ENCODE peak calls at places on chromosome 11, in eight cellular contexts. C, W, Q, T, J, B, E and D are unnamed samples.

GRCh38 chr11:28228196-28228595 is 120.0 kb downstream of the METTL15 start:
- DNase-seq in C (peak), W (no peak), Q (no peak), T (no peak), J (no peak), B (no peak), E (peak), D (peak)

GRCh38 chr11:71370020-71370747 is 78.0 kb downstream of the DHCR7 start:
- DNase-seq in C (no peak), W (no peak), Q (no peak), T (no peak), J (no peak), B (no peak), E (no peak), D (no peak)

GRCh38 chr11:93986716-93987115 is 34.4 kb upstream of the HEPHL1 start:
- DNase-seq in C (no peak), W (no peak), Q (no peak), T (no peak), J (peak), B (no peak), E (peak), D (peak)

GRCh38 chr11:72773696-72774095 is 20.2 kb downstream of the STARD10 start:
- DNase-seq in C (no peak), W (no peak), Q (no peak), T (no peak), J (no peak), B (no peak), E (no peak), D (no peak)

GRCh38 chr11:16902182-16902581 is 112.0 kb downstream of the PLEKHA7 start:
- DNase-seq in C (no peak), W (no peak), Q (no peak), T (no peak), J (no peak), B (no peak), E (no peak), D (peak)

GRCh38 chr11:91624021-91624420 is 600.6 kb upstream of the FAT3 start:
- DNase-seq in C (no peak), W (no peak), Q (no peak), T (no peak), J (no peak), B (no peak), E (no peak), D (no peak)

GRCh38 chr11:77779935-77780334 is 40.6 kb downstream of the RSF1 start:
- DNase-seq in C (no peak), W (no peak), Q (no peak), T (no peak), J (no peak), B (no peak), E (peak), D (peak)

GRCh38 chr11:2097998-2098690 is 41.0 kb downstream of the IGF2 start:
- DNase-seq in C (no peak), W (no peak), Q (peak), T (no peak), J (peak), B (no peak), E (no peak), D (no peak)

GRCh38 chr11:110298298-110298765 is 1.9 kb upstream of the RDX start:
- DNase-seq in C (no peak), W (no peak), Q (no peak), T (no peak), J (no peak), B (no peak), E (no peak), D (no peak)

GRCh38 chr11:130872961-130873360 is 43.3 kb downstream of the SNX19 start:
- DNase-seq in C (no peak), W (no peak), Q (no peak), T (peak), J (no peak), B (no peak), E (peak), D (peak)

GRCh38 chr11:2510626-2511402 is 66.0 kb downstream of the KCNQ1 start:
- DNase-seq in C (no peak), W (no peak), Q (peak), T (no peak), J (peak), B (peak), E (peak), D (no peak)

GRCh38 chr11:94638902-94639373 is 71.8 kb downstream of the PIWIL4 start:
- DNase-seq in C (peak), W (no peak), Q (no peak), T (peak), J (no peak), B (no peak), E (peak), D (no peak)

GRCh38 chr11:8389034-8389996 is 125.6 kb upstream of the LMO1 start:
- DNase-seq in C (no peak), W (no peak), Q (no peak), T (no peak), J (no peak), B (no peak), E (peak), D (peak)

GRCh38 chr11:16603245-16603644 is 135.2 kb upstream of the C11orf58 start:
- DNase-seq in C (no peak), W (no peak), Q (no peak), T (no peak), J (no peak), B (no peak), E (no peak), D (no peak)

GRCh38 chr11:27028653-27029052 is 12.0 kb upstream of the BBOX1 start:
- DNase-seq in C (no peak), W (no peak), Q (no peak), T (no peak), J (no peak), B (no peak), E (peak), D (peak)

GRCh38 chr11:66651011-66651410 is 12.5 kb downstream of the RBM4 start:
- DNase-seq in C (no peak), W (no peak), Q (no peak), T (no peak), J (no peak), B (no peak), E (no peak), D (peak)

GRCh38 chr11:72569966-72570892 is 104.0 kb downstream of the PDE2A start:
- DNase-seq in C (peak), W (no peak), Q (no peak), T (no peak), J (no peak), B (no peak), E (peak), D (peak)

GRCh38 chr11:61079416-61080150 is 22.7 kb upstream of the CD5 start:
- DNase-seq in C (no peak), W (no peak), Q (no peak), T (no peak), J (no peak), B (no peak), E (no peak), D (no peak)

GRCh38 chr11:111355956-111356659 is 23.0 kb downstream of the POU2AF1 start:
- DNase-seq in C (no peak), W (no peak), Q (no peak), T (no peak), J (no peak), B (no peak), E (no peak), D (no peak)

GRCh38 chr11:13222285-13222684 is 55.3 kb upstream of the BMAL1 start:
- DNase-seq in C (no peak), W (no peak), Q (no peak), T (no peak), J (no peak), B (peak), E (no peak), D (no peak)

GRCh38 chr11:61549662-61550568 is 31.0 kb downstream of the SYT7 start:
- DNase-seq in C (no peak), W (peak), Q (no peak), T (no peak), J (no peak), B (peak), E (no peak), D (no peak)

GRCh38 chr11:108221401-108221800 is 1.0 kb downstream of the NPAT start:
- DNase-seq in C (no peak), W (no peak), Q (no peak), T (no peak), J (no peak), B (no peak), E (peak), D (peak)

GRCh38 chr11:112784323-112785073 is 176.7 kb upstream of the NCAM1 start:
- DNase-seq in C (no peak), W (peak), Q (no peak), T (peak), J (no peak), B (no peak), E (peak), D (peak)

GRCh38 chr11:117868815-117869642 is 7.4 kb downstream of the FXYD6 start:
- DNase-seq in C (no peak), W (no peak), Q (no peak), T (no peak), J (no peak), B (peak), E (no peak), D (no peak)

GRCh38 chr11:64563966-64564365 is 27.1 kb upstream of the SLC22A12 start:
- DNase-seq in C (no peak), W (no peak), Q (peak), T (no peak), J (peak), B (no peak), E (no peak), D (no peak)

GRCh38 chr11:911031-911889 is 650 bp upstream of the CHID1 start:
- DNase-seq in C (no peak), W (peak), Q (peak), T (no peak), J (peak), B (peak), E (peak), D (peak)

DNA sequence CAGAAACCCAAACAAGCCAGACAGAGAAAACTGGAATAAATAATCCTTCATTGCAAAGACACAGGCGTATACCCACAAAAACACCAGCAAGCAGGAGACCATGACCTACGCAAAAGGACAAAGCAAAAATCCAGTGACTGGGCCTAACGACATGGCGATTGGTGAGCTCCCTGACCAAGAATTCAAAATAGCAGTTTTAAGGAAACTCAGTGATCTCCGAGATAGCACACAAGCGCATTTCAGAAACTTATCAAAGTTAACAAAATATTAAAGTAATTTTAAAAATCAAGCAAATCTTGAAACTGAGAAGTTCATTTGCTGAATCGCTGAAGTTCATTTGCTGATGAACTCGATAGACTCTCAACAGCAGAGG is 27.6 kb downstream of the DBX1 start:
- DNase-seq in C (no peak), W (no peak), Q (no peak), T (no peak), J (no peak), B (no peak), E (no peak), D (no peak)
- TF ChIP-seq CTCF in C (no peak), W (no peak), Q (no peak), T (no peak), J (no peak), B (no peak), E (peak), D (no peak)

DNA sequence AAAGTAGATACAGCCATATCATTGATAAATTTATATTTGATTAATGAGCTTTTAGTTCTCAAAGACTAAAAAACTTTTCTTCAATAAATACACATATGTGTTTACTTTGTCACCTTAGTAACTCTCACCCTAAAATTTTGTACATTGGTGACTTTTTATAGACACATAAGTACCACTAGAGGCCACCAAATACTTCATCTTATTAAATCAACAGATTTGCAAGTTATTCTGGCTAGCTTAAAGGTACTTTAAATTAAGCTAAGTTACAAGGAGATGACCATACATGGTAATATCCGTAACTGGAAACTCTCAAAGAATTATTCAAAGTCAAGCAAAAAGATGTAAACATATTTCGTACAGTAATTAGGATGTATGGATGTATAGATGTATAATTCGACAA is 112.2 kb downstream of the SBF2 start:
- DNase-seq in C (no peak), W (no peak), Q (no peak), T (no peak), J (no peak), B (no peak), E (peak), D (peak)
- TF ChIP-seq CTCF in C (no peak), W (peak), Q (no peak), T (peak), J (peak), B (no peak), E (peak), D (peak)

GRCh38 chr11:132278801-132279574 is 908.6 kb downstream of the NTM start:
- DNase-seq in C (no peak), W (no peak), Q (no peak), T (no peak), J (no peak), B (no peak), E (peak), D (peak)
- TF ChIP-seq CTCF in C (peak), W (peak), Q (peak), T (peak), J (peak), B (no peak), E (peak), D (peak)

DNA sequence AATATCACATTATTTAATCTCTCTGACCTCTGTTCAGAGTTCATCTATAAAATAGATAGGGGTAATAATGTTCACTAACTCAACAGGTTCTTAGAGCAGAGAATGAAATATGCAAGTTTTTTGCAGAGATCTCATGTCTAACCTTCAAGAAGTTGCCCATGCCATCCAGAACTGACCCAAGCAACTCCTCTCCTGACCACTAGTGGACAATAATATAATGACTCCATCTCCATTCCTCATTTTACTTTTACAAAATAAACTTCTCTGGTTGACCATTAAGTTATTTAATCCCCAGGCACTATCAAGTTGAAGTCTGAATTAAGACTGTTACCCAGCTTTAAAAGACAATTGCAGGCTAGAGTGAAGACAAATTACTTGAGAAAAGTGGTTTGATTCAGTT is 382.6 kb downstream of the KCNA4 start:
- DNase-seq in C (no peak), W (no peak), Q (no peak), T (no peak), J (no peak), B (no peak), E (peak), D (no peak)
- TF ChIP-seq CTCF in C (no peak), W (peak), Q (no peak), T (no peak), J (no peak), B (peak), E (peak), D (peak)